ENCODE peak calls at places on chromosomes 3 and 15, in ten cellular contexts. E is PC-3; L is adrenal gland; S is upper lobe of right lung; Q is fibroblast of lung; X is brain microvascular endothelial cell; V is fibroblast of the aortic adventitia; D is CD8-positive, alpha-beta memory T cell; U is psoas muscle; K is right lobe of liver. J is an unnamed sample.

GRCh38 chr15:48578965-48579364 is 66.5 kb downstream of the FBN1 start:
- DNase-seq in D (no peak), X (no peak), V (no peak), U (no peak), S (no peak), Q (no peak), L (no peak), E (no peak), K (no peak), J (no peak)

GRCh38 chr15:85702321-85703230 is 92.1 kb downstream of the KLHL25 start:
- DNase-seq in E (no peak), X (peak), U (no peak), D (peak), Q (peak), K (no peak), S (no peak), L (no peak), V (peak), J (no peak)

GRCh38 chr3:41317718-41318117 is 118.4 kb downstream of the CTNNB1 start:
- DNase-seq in K (no peak), Q (peak), V (peak), X (peak), E (peak), D (no peak), U (no peak), S (no peak), L (no peak), J (no peak)

GRCh38 chr3:18772699-18773305 is 347.7 kb upstream of the SATB1 start:
- DNase-seq in L (no peak), V (no peak), K (no peak), X (no peak), Q (no peak), U (no peak), E (no peak), S (no peak), D (no peak), J (no peak)

GRCh38 chr3:184371570-184372018 is 6.4 kb downstream of the THPO start:
- DNase-seq in Q (peak), U (peak), S (peak), L (peak), K (peak), D (peak), V (peak), X (peak), E (peak), J (no peak)

GRCh38 chr3:110343945-110344344 is 727.7 kb upstream of the NECTIN3 start:
- DNase-seq in X (peak), V (no peak), K (no peak), Q (peak), L (no peak), E (peak), S (no peak), U (no peak), D (no peak), J (no peak)

GRCh38 chr15:56428821-56429458 is 36.0 kb downstream of the MNS1 start:
- DNase-seq in X (no peak), U (no peak), Q (peak), E (peak), S (no peak), K (no peak), L (no peak), V (peak), D (no peak), J (no peak)

GRCh38 chr3:80384811-80385210 is 617.0 kb upstream of the ROBO1 start:
- DNase-seq in V (no peak), D (no peak), K (no peak), Q (no peak), S (no peak), L (no peak), X (no peak), E (no peak), U (no peak), J (no peak)

GRCh38 chr15:82111918-82112317 is 66.1 kb upstream of the MEX3B start:
- DNase-seq in L (no peak), S (no peak), X (no peak), U (no peak), Q (no peak), V (no peak), D (no peak), E (no peak), K (no peak), J (no peak)

DNA sequence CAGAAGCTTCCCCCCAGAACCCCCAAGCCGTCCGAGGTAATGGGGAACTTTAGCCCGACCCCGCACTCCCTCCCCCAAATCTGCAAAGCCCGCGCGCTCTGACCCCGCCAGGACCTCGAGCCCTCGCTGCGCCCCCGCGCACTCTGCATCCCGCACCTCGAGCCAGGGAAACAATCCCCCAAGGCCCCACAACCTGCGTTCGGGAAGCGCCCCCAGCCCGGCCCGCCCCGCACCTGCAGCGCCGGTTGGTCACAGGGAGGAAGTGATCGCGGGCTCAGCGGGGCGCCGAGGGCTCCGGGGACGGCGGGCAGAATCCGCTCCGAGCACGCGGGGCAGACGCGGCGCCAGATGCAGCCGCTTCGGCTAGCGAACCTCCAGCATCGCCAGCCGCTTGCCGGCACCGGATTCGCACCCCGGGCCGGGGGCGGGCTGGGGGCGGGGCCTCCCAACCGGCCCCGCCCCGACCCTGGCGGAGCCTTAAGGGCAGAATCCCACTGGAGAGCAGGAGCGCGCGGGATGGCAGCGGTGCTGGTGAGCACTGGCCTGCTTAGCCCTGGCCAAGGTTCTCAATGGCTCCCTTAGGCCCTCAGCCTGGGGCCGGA is at the start of gene CAMKV:
- DNase-seq in E (no peak), U (no peak), V (no peak), D (peak), S (no peak), K (no peak), Q (no peak), X (no peak), L (no peak), J (no peak)
- H3K4me3 ChIP-seq in E (no peak), U (peak), V (no peak), D (no peak), S (peak), K (no peak), Q (no peak), X (peak), L (no peak), J (peak)

GRCh38 chr3:132723551-132723950 is 1.3 kb upstream of the NPHP3 start:
- DNase-seq in S (no peak), Q (peak), V (peak), U (no peak), E (no peak), K (no peak), D (no peak), L (no peak), X (no peak), J (no peak)
- H3K4me3 ChIP-seq in S (peak), Q (peak), V (peak), U (peak), E (peak), K (no peak), D (peak), L (no peak), X (no peak), J (peak)

GRCh38 chr15:66502491-66502890 is 2.2 kb downstream of the RPL4 start:
- DNase-seq in E (no peak), D (no peak), Q (no peak), U (no peak), X (no peak), V (no peak), L (no peak), K (no peak), S (no peak), J (no peak)
- H3K4me3 ChIP-seq in E (peak), D (no peak), Q (peak), U (peak), X (peak), V (peak), L (no peak), K (no peak), S (peak), J (no peak)

GRCh38 chr3:170226426-170226960 is 4.3 kb downstream of the PRKCI start:
- DNase-seq in D (no peak), S (no peak), X (no peak), E (no peak), K (no peak), U (no peak), Q (peak), V (peak), L (no peak), J (no peak)
- H3K4me3 ChIP-seq in D (no peak), S (no peak), X (no peak), E (no peak), K (no peak), U (no peak), Q (no peak), V (no peak), L (no peak), J (no peak)

J was measured in thoracic aorta.